ENCODE peak calls at places on chromosomes 6 and 20, in eight cellular contexts. T is endodermal cell, K is occipital lobe, S is NCI-H1092, A is smooth muscle cell of the brain vasculature, X is neuronal stem cell, P is Kasumi-1, W is AG04449. C is an unnamed sample.

GRCh38 chr20:56750430-56750829 is 121.3 kb downstream of the TFAP2C start:
- DNase-seq in S (no peak), K (no peak), T (peak), W (no peak), P (no peak), X (peak), A (no peak), C (no peak)

GRCh38 chr6:54846243-54846856 is at the start of gene FAM83B:
- DNase-seq in T (peak), W (no peak), A (no peak), K (no peak), S (no peak), P (no peak), X (peak), C (no peak)

GRCh38 chr6:160131636-160132296 is 10.2 kb downstream of the SLC22A1 start:
- DNase-seq in X (no peak), W (no peak), A (no peak), P (no peak), S (no peak), K (no peak), T (no peak), C (no peak)

GRCh38 chr6:113949499-113949898 is 21.4 kb downstream of the HDAC2 start:
- DNase-seq in T (no peak), P (no peak), W (no peak), S (no peak), X (no peak), K (no peak), A (no peak), C (no peak)

GRCh38 chr20:38217791-38218565 is 42.6 kb downstream of the KIAA1755 start:
- DNase-seq in P (no peak), K (no peak), A (no peak), S (no peak), X (no peak), W (peak), T (peak), C (peak)

GRCh38 chr6:53679446-53679933 is 13.9 kb upstream of the KLHL31 start:
- DNase-seq in W (no peak), A (no peak), S (no peak), T (peak), X (no peak), P (peak), K (no peak), C (no peak)

GRCh38 chr6:53428886-53429285 is 80.1 kb upstream of the ELOVL5 start:
- DNase-seq in X (no peak), S (no peak), A (no peak), W (no peak), T (no peak), P (no peak), K (no peak), C (no peak)

GRCh38 chr6:12354499-12354898 is 64.3 kb downstream of the EDN1 start:
- DNase-seq in P (no peak), K (no peak), T (peak), X (no peak), W (peak), S (no peak), A (peak), C (no peak)

GRCh38 chr6:157982297-157982579 is 575 bp downstream of the SYNJ2 start:
- DNase-seq in P (no peak), S (peak), K (no peak), X (peak), W (no peak), A (no peak), T (peak), C (no peak)

GRCh38 chr6:3102875-3103274 is 15.6 kb upstream of the BPHL start:
- DNase-seq in K (no peak), A (no peak), W (no peak), P (no peak), S (no peak), T (no peak), X (no peak), C (no peak)

GRCh38 chr6:149318581-149319286 is 1.2 kb downstream of the TAB2 start:
- DNase-seq in W (no peak), T (no peak), S (no peak), A (no peak), X (no peak), P (peak), K (no peak), C (no peak)

GRCh38 chr6:29828471-29828797 is 809 bp downstream of the HLA-G start:
- DNase-seq in P (no peak), A (no peak), W (no peak), X (no peak), T (peak), S (no peak), K (no peak), C (no peak)

GRCh38 chr6:157151989-157152388 is 171.3 kb downstream of the TMEM242 start:
- DNase-seq in P (no peak), A (no peak), K (no peak), T (no peak), X (no peak), S (no peak), W (peak), C (no peak)

C was measured in uterus.